ENCODE peak calls at places on chromosomes 11 and 22, in seven cellular contexts. P, E, W, R, A, O and M are unnamed samples.
A peak's percentile ranks its signal among the peaks of the same experiment; 100 is the strongest.

GRCh38 chr11:119996556-119996955 is 141.4 kb downstream of the TRIM29 start:
- DNase-seq in P (no peak), A (no peak), E (no peak), W (no peak), R (no peak), O (no peak), M (no peak)

GRCh38 chr11:121134758-121135312 is 33.8 kb downstream of the TECTA start:
- DNase-seq in R (no peak), A (no peak), W (no peak), O (no peak), P (no peak), E (no peak), M (no peak)

GRCh38 chr11:35305670-35306382 is 113.5 kb downstream of the SLC1A2 start:
- DNase-seq in E (no peak), O (peak; percentile 58), P (no peak), W (peak; percentile 53), A (peak; percentile 36), R (no peak), M (no peak)

GRCh38 chr22:39309364-39309861 is 10.0 kb downstream of the RPL3 start:
- DNase-seq in A (no peak), P (no peak), R (no peak), O (no peak), E (no peak), W (peak; percentile 81), M (no peak)

GRCh38 chr11:8092587-8093424 is 11.8 kb downstream of the TUB start:
- DNase-seq in P (peak; percentile 61), A (peak; percentile 68), O (peak; percentile 80), R (peak; percentile 50), W (peak; percentile 71), E (no peak), M (no peak)

GRCh38 chr11:93744669-93745004 is 3.2 kb downstream of the C11orf54 start:
- DNase-seq in E (no peak), R (no peak), O (peak; percentile 35), P (no peak), W (no peak), A (no peak), M (no peak)

GRCh38 chr11:10599388-10600175 is 31.1 kb upstream of the LYVE1 start:
- DNase-seq in W (no peak), E (no peak), O (no peak), P (no peak), R (no peak), A (no peak), M (no peak)

GRCh38 chr11:115222218-115222862 is 281.9 kb downstream of the CADM1 start:
- DNase-seq in R (no peak), W (no peak), O (no peak), A (no peak), P (no peak), E (peak; percentile 96), M (no peak)

GRCh38 chr11:71252434-71252781 is at the start of gene SHANK2:
- DNase-seq in O (peak; percentile 76), A (peak; percentile 61), E (no peak), R (peak; percentile 63), W (peak; percentile 82), P (no peak), M (no peak)

GRCh38 chr22:44645083-44645482 is 56.9 kb upstream of the PRR5 start:
- DNase-seq in W (no peak), E (no peak), O (no peak), R (no peak), P (no peak), A (no peak), M (no peak)

GRCh38 chr11:38416141-38416540 is 1818.1 kb upstream of the RAG2 start:
- DNase-seq in W (no peak), R (no peak), A (no peak), P (no peak), O (no peak), E (no peak), M (no peak)

GRCh38 chr11:117426941-117427340 is 99.3 kb downstream of the CEP164 start:
- DNase-seq in W (no peak), E (no peak), O (no peak), R (no peak), P (no peak), A (no peak), M (no peak)

GRCh38 chr22:45136594-45136993 is 27.1 kb upstream of the NUP50 start:
- DNase-seq in A (no peak), W (no peak), O (no peak), E (no peak), R (no peak), P (no peak), M (no peak)

GRCh38 chr11:102666331-102666957 is 39.1 kb downstream of the MMP27 start:
- DNase-seq in A (no peak), E (no peak), W (no peak), P (no peak), R (no peak), O (no peak), M (no peak)

GRCh38 chr11:68942751-68943271 is 38.0 kb downstream of the MRGPRD start:
- DNase-seq in W (no peak), O (no peak), P (peak; percentile 64), E (no peak), A (no peak), R (no peak), M (no peak)

DNA sequence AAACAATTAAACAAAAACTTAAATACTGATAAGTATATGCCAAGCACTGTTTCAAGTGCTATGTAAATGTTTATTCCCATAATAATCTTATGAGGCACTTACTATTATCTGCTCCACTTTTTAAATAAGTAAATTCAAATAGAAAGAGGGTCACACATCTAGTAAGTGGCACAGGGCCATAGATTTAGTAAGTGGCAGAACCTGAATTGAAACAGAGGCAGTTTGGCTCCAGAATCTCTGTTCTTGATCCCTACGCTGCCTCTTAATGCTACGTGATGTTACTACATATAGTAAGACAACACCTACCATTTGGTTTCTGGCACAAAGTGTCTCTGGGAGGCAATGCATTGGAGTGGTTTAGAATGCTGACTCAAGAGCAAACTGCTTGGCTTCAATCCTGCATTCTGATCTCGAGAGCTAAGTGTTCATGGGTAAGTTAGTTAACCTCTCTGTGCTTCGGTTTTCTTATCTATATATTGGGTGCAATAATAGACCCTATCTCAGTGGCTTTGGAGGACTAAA is 1018.3 kb downstream of the DLG2 start:
- DNase-seq in A (no peak), O (peak; percentile 17), E (no peak), W (no peak), P (no peak), R (no peak), M (no peak)
- H3K9me3 ChIP-seq in A (no peaks in the 10 kb centered on the region), O (no peaks in the 10 kb centered on the region), E (no peaks in the 10 kb centered on the region), W (no peaks in the 10 kb centered on the region), P (no peaks in the 10 kb centered on the region), R (no peaks in the 10 kb centered on the region), M (no peaks in the 10 kb centered on the region)

GRCh38 chr22:31080848-31081649 is at the start of gene SMTN:
- DNase-seq in W (peak; percentile 99), R (peak; percentile 94), E (peak; percentile 56), P (peak; percentile 96), O (peak; percentile 98), A (peak; percentile 96), M (no peak)
- TF ChIP-seq POLR2A in W (peak; percentile 88), R (peak; percentile 95), E (peak; percentile 91), P (peak; percentile 100), O (peak; percentile 97), A (peak; percentile 95), M (peak; percentile 96)

DNA sequence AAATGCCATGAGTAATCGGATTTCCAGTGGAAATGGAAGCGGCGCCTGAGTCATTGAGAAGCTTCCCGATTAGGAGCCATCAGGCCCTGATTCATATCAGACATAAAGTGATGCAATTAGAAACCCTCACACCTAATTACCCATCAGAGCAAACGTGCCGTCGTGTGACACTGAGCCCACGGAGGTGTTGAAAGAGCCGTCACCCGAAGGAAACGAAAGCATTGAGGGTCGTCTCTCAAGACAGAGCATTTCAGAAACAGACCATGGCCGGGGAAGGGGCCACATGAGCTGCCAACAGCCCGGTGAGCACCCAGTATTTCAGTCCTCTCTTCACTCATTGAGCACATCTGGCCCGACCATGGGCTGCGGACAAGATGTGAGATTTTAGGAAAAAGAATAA is 829.3 kb downstream of the TBC1D22A start:
- DNase-seq in P (no peak), E (no peak), W (no peak), O (no peak), A (peak; percentile 8), R (peak; percentile 10), M (no peak)
- H3K9me3 ChIP-seq in P (no peaks in the 10 kb centered on the region), E (no peaks in the 10 kb centered on the region), W (peaks cover 88% of the 10 kb centered on the region), O (no peaks in the 10 kb centered on the region), A (no peaks in the 10 kb centered on the region), R (no peaks in the 10 kb centered on the region), M (no peaks in the 10 kb centered on the region)

GRCh38 chr11:65454696-65455456 is 32.3 kb downstream of the NEAT1 start:
- DNase-seq in W (peak; percentile 92), O (peak; percentile 93), R (peak; percentile 88), A (peak; percentile 92), E (peak; percentile 77), P (peak; percentile 94), M (no peak)
- TF ChIP-seq POLR2A in W (peak; percentile 29), O (no peak), R (peak; percentile 70), A (no peak), E (peak; percentile 99), P (peak; percentile 96), M (no peak)

GRCh38 chr22:47784367-47784983 is 1022.0 kb downstream of the TBC1D22A start:
- DNase-seq in O (no peak), W (peak; percentile 26), A (no peak), R (no peak), E (no peak), P (no peak), M (no peak)
- H3K9me3 ChIP-seq in O (no peaks in the 10 kb centered on the region), W (no peaks in the 10 kb centered on the region), A (no peaks in the 10 kb centered on the region), R (no peaks in the 10 kb centered on the region), E (no peaks in the 10 kb centered on the region), P (no peaks in the 10 kb centered on the region), M (no peaks in the 10 kb centered on the region)